ENCODE peak calls at places on chromosomes 12 and 14, in four cellular contexts. X, M, Y and O are unnamed samples.

GRCh38 chr14:63543826-63544320 is 696 bp upstream of the PPP2R5E start:
- DNase-seq in X (no peak), M (no peak), Y (no peak), O (no peak)

GRCh38 chr12:124175731-124176130 is 119.2 kb upstream of the RFLNA start:
- DNase-seq in X (no peak), M (no peak), Y (no peak), O (no peak)

GRCh38 chr14:80585506-80585835 is 356.1 kb downstream of the CEP128 start:
- DNase-seq in X (no peak), M (no peak), Y (no peak), O (no peak)

GRCh38 chr12:105423237-105423636 is 92.7 kb downstream of the C12orf75 start:
- DNase-seq in X (no peak), M (no peak), Y (no peak), O (no peak)

GRCh38 chr14:77037886-77038511 is 9.5 kb upstream of the IRF2BPL start:
- DNase-seq in X (no peak), M (no peak), Y (no peak), O (peak)

GRCh38 chr14:67515386-67516079 is 17.6 kb upstream of the PLEKHH1 start:
- DNase-seq in X (peak), M (no peak), Y (no peak), O (no peak)

GRCh38 chr12:51827925-51828818 is 20.3 kb downstream of the FIGNL2 start:
- DNase-seq in X (no peak), M (no peak), Y (no peak), O (peak)

GRCh38 chr12:114918535-114919233 is 234.7 kb upstream of the TBX3 start:
- DNase-seq in X (no peak), M (peak), Y (no peak), O (peak)

GRCh38 chr12:124184456-124184855 is 110.4 kb upstream of the RFLNA start:
- DNase-seq in X (no peak), M (peak), Y (no peak), O (no peak)

GRCh38 chr12:123270380-123271181 is 1.1 kb downstream of the CDK2AP1 start:
- DNase-seq in X (no peak), M (peak), Y (no peak), O (peak)

GRCh38 chr14:68216072-68216471 is 396.5 kb downstream of the RAD51B start:
- DNase-seq in X (no peak), M (no peak), Y (no peak), O (no peak)

GRCh38 chr12:5648692-5649338 is 216.9 kb downstream of the NTF3 start:
- DNase-seq in X (peak), M (peak), Y (peak), O (peak)

GRCh38 chr12:15629108-15629507 is 160.1 kb downstream of the EPS8 start:
- DNase-seq in X (no peak), M (peak), Y (peak), O (peak)

GRCh38 chr12:16385779-16386646 is 38.6 kb downstream of the MGST1 start:
- DNase-seq in X (no peak), M (peak), Y (peak), O (peak)

GRCh38 chr14:54727929-54728328 is 161.0 kb downstream of the SAMD4A start:
- DNase-seq in X (no peak), M (no peak), Y (no peak), O (no peak)

GRCh38 chr12:121325922-121326396 is 26.3 kb downstream of the ANAPC5 start:
- DNase-seq in X (no peak), M (no peak), Y (no peak), O (no peak)

GRCh38 chr14:31572955-31573354 is 11.8 kb downstream of the NUBPL start:
- DNase-seq in X (no peak), M (no peak), Y (no peak), O (no peak)

GRCh38 chr12:88325076-88325827 is 183.1 kb downstream of the TMTC3 start:
- DNase-seq in X (no peak), M (no peak), Y (no peak), O (peak)

GRCh38 chr12:6869049-6870021 is 2.0 kb downstream of the TPI1 start:
- DNase-seq in X (peak), M (peak), Y (peak), O (peak)

GRCh38 chr14:66401447-66402095 is 84.6 kb upstream of the CCDC196 start:
- DNase-seq in X (peak), M (peak), Y (no peak), O (peak)

GRCh38 chr12:33438890-33439586 is 581 bp downstream of the SYT10 start:
- DNase-seq in X (no peak), M (no peak), Y (peak), O (peak)

GRCh38 chr14:32977913-32978312 is 39.2 kb downstream of the NPAS3 start:
- DNase-seq in X (no peak), M (no peak), Y (no peak), O (no peak)
- H3K4me3 ChIP-seq in X (no peak), M (no peak), Y (no peak), O (no peak)

GRCh38 chr14:105940534-105941225 is 414.3 kb downstream of the TMEM121 start:
- DNase-seq in X (no peak), M (no peak), Y (no peak), O (no peak)

GRCh38 chr14:105944632-105945610 is 418.5 kb downstream of the TMEM121 start:
- DNase-seq in X (no peak), M (peak), Y (no peak), O (no peak)

GRCh38 chr14:105941226-105942166 is 415.1 kb downstream of the TMEM121 start:
- DNase-seq in X (no peak), M (no peak), Y (no peak), O (no peak)

GRCh38 chr14:105945891-105946290 is 419.5 kb downstream of the TMEM121 start:
- DNase-seq in X (no peak), M (no peak), Y (no peak), O (no peak)

GRCh38 chr14:105943973-105944602 is 417.7 kb downstream of the TMEM121 start:
- DNase-seq in X (no peak), M (peak), Y (no peak), O (no peak)
- H3K4me2 ChIP-seq in X (no peak), M (peak), Y (no peak), O (no peak)

DNA sequence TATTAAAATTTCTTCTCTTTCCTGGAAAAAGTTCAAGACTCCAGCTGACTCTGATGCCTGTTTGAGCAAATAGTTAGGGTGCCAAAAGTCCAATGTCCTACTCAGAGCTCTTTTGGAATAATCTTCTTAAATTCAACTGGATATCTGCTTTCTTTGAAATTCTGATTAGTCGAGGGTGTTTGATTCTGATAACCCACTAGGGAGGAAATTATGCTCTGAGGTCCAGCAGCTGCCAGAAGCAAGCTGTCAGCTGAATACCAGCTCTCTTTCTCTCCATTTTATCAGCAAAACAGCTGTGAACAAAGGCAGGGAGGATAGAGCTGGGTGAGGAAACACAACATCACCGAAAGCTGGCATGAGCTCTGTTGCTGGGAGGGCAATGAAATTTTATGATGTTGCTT is 141.5 kb downstream of the CAND1 start:
- DNase-seq in X (no peak), M (no peak), Y (no peak), O (no peak)
- H3K4me3 ChIP-seq in X (no peak), M (no peak), Y (no peak), O (no peak)

DNA sequence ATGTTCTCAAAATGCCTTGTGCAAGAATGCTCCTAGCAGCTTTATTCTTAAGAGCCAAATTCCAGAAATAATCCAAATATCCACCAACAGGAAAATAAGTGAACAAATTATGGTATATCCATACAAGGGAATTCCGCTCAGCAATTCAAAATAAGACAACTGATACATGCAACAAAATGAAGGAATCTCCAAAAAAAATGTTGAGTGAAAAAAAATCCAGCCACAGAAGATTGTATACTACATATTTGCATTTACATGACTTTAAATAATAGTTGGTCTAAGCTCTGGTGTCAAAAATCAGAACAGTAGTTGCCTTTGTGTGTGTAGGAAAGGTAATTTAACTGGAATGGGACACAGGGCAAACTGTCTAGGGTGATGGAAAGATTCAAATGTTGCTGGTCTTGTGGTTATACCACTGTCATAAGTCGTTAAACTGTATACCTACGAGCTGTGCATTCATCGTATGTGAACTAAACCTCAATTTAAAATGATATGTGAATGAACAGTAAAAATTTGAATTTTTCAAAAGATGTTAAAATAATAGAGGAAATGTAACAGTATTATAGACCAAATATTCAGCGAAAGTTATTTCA is 3.2 kb downstream of the CD69 start:
- DNase-seq in X (no peak), M (no peak), Y (no peak), O (no peak)
- H3K4me2 ChIP-seq in X (no peak), M (no peak), Y (no peak), O (no peak)

GRCh38 chr12:106582661-106583577 is at the start of gene RFX4:
- DNase-seq in X (no peak), M (no peak), Y (peak), O (no peak)
- H3K4me3 ChIP-seq in X (peak), M (no peak), Y (peak), O (peak)

DNA sequence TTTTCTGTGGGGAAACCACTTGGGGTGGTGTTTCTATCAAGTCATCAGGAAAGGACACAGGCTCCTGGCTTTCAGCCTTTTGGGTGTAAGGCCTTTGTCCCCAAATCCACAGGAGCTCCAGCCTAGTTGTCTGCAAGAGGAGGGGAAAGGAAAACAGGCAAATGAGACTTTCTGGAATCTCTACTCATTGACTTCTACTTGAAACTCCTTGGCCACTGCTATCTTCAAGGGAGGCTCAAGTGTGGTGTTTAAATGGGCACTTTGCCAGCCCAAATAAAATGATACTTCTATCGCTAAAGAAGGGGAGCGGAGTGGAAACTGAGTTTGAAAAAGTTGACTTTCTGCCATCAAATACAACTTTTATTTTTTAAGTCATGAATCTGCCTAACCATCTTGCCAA is 446.0 kb upstream of the RGS6 start:
- DNase-seq in X (no peak), M (no peak), Y (no peak), O (no peak)
- H3K4me2 ChIP-seq in X (no peak), M (no peak), Y (no peak), O (no peak)

DNA sequence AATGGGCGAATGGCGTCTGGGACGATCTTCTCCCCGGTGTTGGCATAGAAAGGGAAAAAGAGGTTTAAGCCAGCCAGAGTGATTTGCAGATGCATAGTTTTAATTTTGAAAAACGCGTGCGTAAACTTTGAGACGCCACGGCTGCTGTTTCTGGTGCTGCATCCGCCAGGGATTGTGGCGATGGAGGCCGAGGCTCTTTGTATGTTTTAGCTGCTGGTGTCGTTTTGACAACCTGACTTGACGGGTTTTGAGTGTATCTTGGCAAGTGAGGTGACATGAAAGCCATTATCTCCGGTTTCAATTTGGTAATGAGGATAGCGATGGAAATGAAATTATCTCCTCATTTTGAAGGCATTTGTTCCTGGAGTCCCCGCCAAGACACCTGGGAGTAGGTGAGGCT is 1.6 kb downstream of the PTGDR start:
- DNase-seq in X (no peak), M (no peak), Y (no peak), O (no peak)
- H3K4me3 ChIP-seq in X (no peak), M (no peak), Y (no peak), O (peak)

DNA sequence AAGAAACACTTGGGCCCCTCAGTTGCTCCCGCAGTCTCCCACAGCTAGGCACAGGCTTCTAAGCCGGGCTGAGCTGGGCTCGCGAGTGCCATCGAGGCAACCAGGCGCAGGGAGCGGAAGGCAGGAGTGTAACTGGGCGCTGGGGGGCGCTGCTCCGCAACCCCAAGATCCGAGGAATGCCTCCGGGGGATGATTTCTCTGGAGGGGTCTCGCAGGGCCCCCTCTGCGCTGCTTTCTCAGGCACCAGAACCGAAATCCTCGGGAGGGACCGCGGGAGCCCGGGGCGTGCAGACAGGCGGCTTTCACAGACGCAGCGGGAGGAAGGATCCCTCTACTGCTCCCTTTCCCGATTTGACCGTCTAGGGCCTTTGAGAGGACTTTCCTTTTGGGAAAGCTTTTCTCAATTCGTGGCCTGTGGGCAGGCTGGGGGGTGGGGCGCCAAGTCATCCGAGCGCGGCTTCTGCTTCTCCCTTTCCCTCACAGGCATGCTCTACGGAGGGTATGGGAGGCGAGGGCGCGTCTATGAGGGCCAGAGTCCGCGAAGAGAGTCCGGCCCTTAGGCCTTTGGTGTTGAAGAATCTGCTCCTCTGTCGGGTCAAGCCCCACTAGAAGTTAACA is 4.3 kb upstream of the NKX2-1 start:
- DNase-seq in X (no peak), M (no peak), Y (peak), O (no peak)
- H3K4me2 ChIP-seq in X (no peak), M (no peak), Y (no peak), O (no peak)

GRCh38 chr12:108511633-108512540 is 3.2 kb upstream of the FICD start:
- DNase-seq in X (peak), M (peak), Y (peak), O (peak)
- H3K4me3 ChIP-seq in X (peak), M (peak), Y (no peak), O (no peak)